ENCODE peak calls at places on chromosome 2, in nine cellular contexts. S is NCI-H748 treated with DMSO at 0.1 percent for 48 hours, U is NCI-H1092 treated with DMSO at 0.1 percent for 48 hours, B is Ammon's horn, I is choroid plexus epithelial cell, O is neural progenitor cell, F is fibroblast of pulmonary artery, H is HTR-8/SVneo, V is A549. R is an unnamed sample.

GRCh38 chr2:88016948-88017779 is 817 bp upstream of the RNU2-63P start:
- DNase-seq in S (peak), U (peak), B (no peak), I (peak), O (peak), F (no peak), H (no peak), V (peak), R (peak)

GRCh38 chr2:236308855-236309668 is 44.9 kb upstream of the ASB18 start:
- DNase-seq in S (no peak), U (no peak), B (no peak), I (no peak), O (no peak), F (no peak), H (no peak), V (no peak), R (no peak)

GRCh38 chr2:240429341-240429871 is 6.1 kb upstream of the GPC1 start:
- DNase-seq in S (no peak), U (no peak), B (no peak), I (no peak), O (no peak), F (no peak), H (no peak), V (no peak), R (no peak)

GRCh38 chr2:162090109-162090508 is 16.1 kb upstream of the DPP4 start:
- DNase-seq in S (no peak), U (no peak), B (no peak), I (no peak), O (peak), F (peak), H (no peak), V (no peak), R (no peak)

GRCh38 chr2:165227571-165227970 is 11.6 kb upstream of the SCN2A start:
- DNase-seq in S (no peak), U (no peak), B (peak), I (no peak), O (no peak), F (no peak), H (no peak), V (no peak), R (no peak)

GRCh38 chr2:161625314-161625919 is 1.2 kb downstream of the SLC4A10 start:
- DNase-seq in S (peak), U (peak), B (peak), I (no peak), O (peak), F (no peak), H (peak), V (no peak), R (peak)

GRCh38 chr2:42324244-42324643 is 36.8 kb downstream of the COX7A2L start:
- DNase-seq in S (no peak), U (no peak), B (no peak), I (no peak), O (no peak), F (no peak), H (no peak), V (no peak), R (no peak)

GRCh38 chr2:23423873-23424680 is 39.1 kb downstream of the KLHL29 start:
- DNase-seq in S (no peak), U (no peak), B (no peak), I (no peak), O (no peak), F (no peak), H (no peak), V (no peak), R (no peak)

GRCh38 chr2:46388873-46389272 is 90.5 kb upstream of the TMEM247 start:
- DNase-seq in S (no peak), U (no peak), B (no peak), I (no peak), O (no peak), F (no peak), H (no peak), V (no peak), R (no peak)

GRCh38 chr2:119283873-119284331 is 60.3 kb downstream of the STEAP3 start:
- DNase-seq in S (no peak), U (no peak), B (peak), I (peak), O (no peak), F (peak), H (peak), V (no peak), R (no peak)

GRCh38 chr2:226179010-226179409 is 620.6 kb downstream of the IRS1 start:
- DNase-seq in S (no peak), U (no peak), B (no peak), I (no peak), O (no peak), F (no peak), H (no peak), V (no peak), R (no peak)

GRCh38 chr2:242015366-242016065 is 146.0 kb downstream of the RTP5 start:
- DNase-seq in S (no peak), U (no peak), B (no peak), I (no peak), O (no peak), F (no peak), H (no peak), V (no peak), R (no peak)

GRCh38 chr2:17306219-17306618 is 212.0 kb downstream of the RAD51AP2 start:
- DNase-seq in S (no peak), U (no peak), B (no peak), I (no peak), O (no peak), F (no peak), H (no peak), V (no peak), R (no peak)

GRCh38 chr2:127606594-127607398 is 39.2 kb upstream of the GPR17 start:
- DNase-seq in S (no peak), U (no peak), B (no peak), I (no peak), O (no peak), F (no peak), H (no peak), V (no peak), R (no peak)

R was measured in WTC11.